ENCODE peak calls at places on chromosomes 2 and 18, in seven cellular contexts. I, Q, C, T, G, Y and A are unnamed samples.

GRCh38 chr18:37248281-37248680 is 317.3 kb downstream of the CELF4 start:
- DNase-seq in Q (no peak), Y (no peak), C (no peak), T (no peak), I (no peak), G (peak; percentile 59), A (no peak)

GRCh38 chr2:23386422-23387220 is 1.6 kb downstream of the KLHL29 start:
- DNase-seq in Y (no peak), I (no peak), C (no peak), G (no peak), T (peak; percentile 57), Q (peak; percentile 25), A (no peak)

GRCh38 chr2:239316562-239317465 is 84.0 kb downstream of the HDAC4 start:
- DNase-seq in C (no peak), Q (no peak), I (no peak), T (peak; percentile 87), G (peak; percentile 89), Y (peak; percentile 45), A (peak; percentile 41)

GRCh38 chr18:65146615-65147014 is 604.2 kb upstream of the CDH7 start:
- DNase-seq in Y (no peak), T (no peak), I (no peak), G (no peak), C (no peak), Q (no peak), A (no peak)

GRCh38 chr2:165274698-165275097 is 35.5 kb downstream of the SCN2A start:
- DNase-seq in Y (no peak), G (no peak), Q (no peak), T (peak; percentile 85), C (no peak), I (no peak), A (no peak)

GRCh38 chr2:238428866-238429265 is 2.1 kb downstream of the ASB1 start:
- DNase-seq in T (no peak), I (no peak), Y (no peak), G (no peak), C (no peak), Q (no peak), A (peak; percentile 21)

GRCh38 chr2:99602475-99602874 is 112.7 kb upstream of the REV1 start:
- DNase-seq in C (no peak), G (no peak), Q (peak; percentile 91), I (no peak), T (no peak), Y (no peak), A (peak; percentile 79)

GRCh38 chr2:166256902-166257301 is 118.8 kb downstream of the SCN9A start:
- DNase-seq in G (no peak), Q (no peak), T (no peak), Y (no peak), I (no peak), C (no peak), A (no peak)

GRCh38 chr18:76573325-76574025 is 78.4 kb upstream of the ZNF516 start:
- DNase-seq in G (no peak), Y (no peak), C (no peak), I (no peak), Q (peak; percentile 74), T (no peak), A (peak; percentile 80)

GRCh38 chr2:10392951-10393647 is 55.0 kb downstream of the ODC1 start:
- DNase-seq in C (no peak), G (no peak), T (no peak), Q (no peak), Y (no peak), I (no peak), A (no peak)

GRCh38 chr2:206296128-206296527 is 21.7 kb downstream of the ZDBF2 start:
- DNase-seq in Q (peak; percentile 58), T (no peak), Y (no peak), C (no peak), G (no peak), I (no peak), A (peak; percentile 17)

GRCh38 chr18:26190506-26190905 is 35.7 kb upstream of the TAF4B start:
- DNase-seq in Y (no peak), Q (no peak), I (peak; percentile 94), G (no peak), T (no peak), C (peak; percentile 77), A (no peak)

GRCh38 chr18:47752796-47753645 is 177.4 kb downstream of the SMAD2 start:
- DNase-seq in T (no peak), C (no peak), Y (no peak), I (no peak), G (peak; percentile 76), Q (no peak), A (no peak)

GRCh38 chr2:71552356-71552755 is 99.0 kb downstream of the DYSF start:
- DNase-seq in G (no peak), T (no peak), I (no peak), C (no peak), Q (no peak), Y (no peak), A (no peak)

GRCh38 chr18:36191711-36192110 is 4.4 kb downstream of the MOCOS start:
- DNase-seq in T (no peak), C (no peak), Y (no peak), G (no peak), I (no peak), Q (no peak), A (no peak)

GRCh38 chr2:6665093-6665721 is 200.5 kb downstream of the CMPK2 start:
- DNase-seq in I (no peak), C (no peak), T (no peak), Q (no peak), G (no peak), Y (no peak), A (no peak)

GRCh38 chr2:18926633-18927524 is 337.5 kb upstream of the NT5C1B start:
- DNase-seq in Q (no peak), C (no peak), T (no peak), Y (no peak), G (no peak), I (no peak), A (no peak)

GRCh38 chr18:8643479-8643878 is 34.2 kb downstream of the RAB12 start:
- DNase-seq in I (no peak), C (no peak), Y (no peak), Q (peak; percentile 37), G (no peak), T (no peak), A (no peak)

GRCh38 chr2:199443589-199444130 is 14.1 kb downstream of the SATB2 start:
- DNase-seq in G (no peak), C (no peak), I (no peak), T (no peak), Y (no peak), Q (no peak), A (peak; percentile 62)

GRCh38 chr18:70931942-70932814 is 643.3 kb downstream of the SOCS6 start:
- DNase-seq in T (no peak), I (peak; percentile 77), Q (peak; percentile 73), C (no peak), G (no peak), Y (no peak), A (peak; percentile 17)

GRCh38 chr18:12410121-12410520 is 2.4 kb downstream of the PRELID3A start:
- DNase-seq in C (no peak), Q (no peak), I (no peak), Y (no peak), T (no peak), G (no peak), A (no peak)

GRCh38 chr2:237563816-237564215 is 2.6 kb upstream of the PRLH start:
- DNase-seq in C (no peak), Y (no peak), Q (peak; percentile 50), I (no peak), T (no peak), G (no peak), A (peak; percentile 23)

GRCh38 chr2:165016772-165017411 is 61.6 kb upstream of the SLC38A11 start:
- DNase-seq in Y (peak; percentile 26), Q (peak; percentile 63), G (no peak), C (no peak), T (no peak), I (peak; percentile 66), A (peak; percentile 65)

GRCh38 chr2:45591073-45591472 is 20.0 kb downstream of the SRBD1 start:
- DNase-seq in Q (peak; percentile 22), T (no peak), I (no peak), C (no peak), Y (no peak), G (no peak), A (peak; percentile 6)

GRCh38 chr18:79940126-79940813 is 11.2 kb downstream of the SLC66A2 start:
- DNase-seq in Q (no peak), C (no peak), I (no peak), T (peak; percentile 35), G (peak; percentile 82), Y (no peak), A (no peak)

GRCh38 chr2:55096586-55096985 is 46.3 kb upstream of the RTN4 start:
- DNase-seq in C (no peak), I (no peak), Q (no peak), T (no peak), Y (no peak), G (no peak), A (no peak)

GRCh38 chr2:239298126-239298804 is 102.6 kb downstream of the HDAC4 start:
- DNase-seq in C (no peak), Y (no peak), G (peak; percentile 51), I (no peak), T (no peak), Q (no peak), A (peak; percentile 26)

GRCh38 chr2:100940766-100941645 is 61.1 kb upstream of the RPL31 start:
- DNase-seq in Q (peak; percentile 39), C (no peak), G (no peak), T (no peak), I (no peak), Y (no peak), A (no peak)

GRCh38 chr2:16142383-16143361 is 202.3 kb downstream of the MYCN start:
- DNase-seq in I (no peak), G (no peak), Q (no peak), T (no peak), C (no peak), Y (no peak), A (no peak)

GRCh38 chr2:65316072-65316471 is 88.4 kb downstream of the ACTR2 start:
- DNase-seq in Y (no peak), I (no peak), T (peak; percentile 74), Q (no peak), C (no peak), G (no peak), A (peak; percentile 86)

GRCh38 chr2:232480201-232481190 is 7.1 kb downstream of the ECEL1 start:
- DNase-seq in I (no peak), T (peak; percentile 27), C (no peak), Q (no peak), Y (no peak), G (no peak), A (no peak)

GRCh38 chr2:234885884-234886283 is 65.9 kb upstream of the SH3BP4 start:
- DNase-seq in I (no peak), T (no peak), Q (no peak), G (no peak), C (no peak), Y (no peak), A (no peak)

GRCh38 chr18:10235553-10235952 is 218.9 kb upstream of the APCDD1 start:
- DNase-seq in G (no peak), I (no peak), T (no peak), C (no peak), Q (no peak), Y (no peak), A (no peak)

GRCh38 chr2:145185696-145186095 is 665.8 kb upstream of the ZEB2 start:
- DNase-seq in Q (peak; percentile 31), I (no peak), C (no peak), Y (no peak), G (no peak), T (no peak), A (peak; percentile 84)

GRCh38 chr2:196991061-196991460 is 64.6 kb upstream of the PGAP1 start:
- DNase-seq in G (no peak), I (no peak), C (no peak), Q (no peak), T (no peak), Y (no peak), A (no peak)